ENCODE peak calls at places on chromosomes 2 and 18, in eight cellular contexts. Y is PC-9, P is SK-N-SH, K is OCI-LY7, Q is GM23248, W is MM.1S, F is GM23338, D is HCT116. S is an unnamed sample. For H3K9me2, the result is how much of the 10 kb centered on the place peaks cover.

GRCh38 chr18:21241224-21242131 is 554 bp upstream of the GREB1L start:
- DNase-seq in Y (peak), P (peak), K (no peak), Q (peak), W (no peak), F (peak), D (no peak), S (peak)

GRCh38 chr18:10006261-10006903 is 92.6 kb downstream of the VAPA start:
- DNase-seq in Y (no peak), P (peak), K (peak), Q (peak), W (no peak), F (no peak), D (no peak), S (peak)

GRCh38 chr2:47724221-47724981 is 58.5 kb upstream of the MSH6 start:
- DNase-seq in Y (no peak), P (no peak), K (peak), Q (peak), W (no peak), F (no peak), D (no peak), S (no peak)

GRCh38 chr18:56076735-56077134 is 488.7 kb upstream of the TCF4 start:
- DNase-seq in Y (no peak), P (no peak), K (no peak), Q (no peak), W (no peak), F (no peak), D (no peak), S (no peak)

GRCh38 chr2:113105047-113105446 is 22.4 kb upstream of the IL1RN start:
- DNase-seq in Y (no peak), P (no peak), K (no peak), Q (peak), W (no peak), F (no peak), D (no peak), S (no peak)

GRCh38 chr2:172116107-172116506 is 13.4 kb upstream of the DLX2 start:
- DNase-seq in Y (no peak), P (no peak), K (no peak), Q (no peak), W (no peak), F (no peak), D (no peak), S (no peak)

GRCh38 chr2:165840333-165840958 is 46.4 kb upstream of the GALNT3 start:
- DNase-seq in Y (no peak), P (no peak), K (no peak), Q (no peak), W (no peak), F (no peak), D (no peak), S (no peak)

GRCh38 chr2:29430382-29431112 is 315.3 kb downstream of the CLIP4 start:
- DNase-seq in Y (no peak), P (peak), K (no peak), Q (no peak), W (no peak), F (no peak), D (no peak), S (no peak)

GRCh38 chr18:59386909-59387515 is 27.9 kb upstream of the LMAN1 start:
- DNase-seq in Y (no peak), P (no peak), K (no peak), Q (no peak), W (no peak), F (peak), D (no peak), S (no peak)

GRCh38 chr2:11866358-11867335 is 120.2 kb downstream of the LPIN1 start:
- DNase-seq in Y (no peak), P (no peak), K (no peak), Q (no peak), W (no peak), F (no peak), D (no peak), S (no peak)

GRCh38 chr2:96963316-96963715 is 23.1 kb downstream of the FAM178B start:
- DNase-seq in Y (no peak), P (no peak), K (no peak), Q (no peak), W (no peak), F (no peak), D (no peak), S (no peak)

GRCh38 chr2:43020990-43021677 is 205.3 kb downstream of the ZFP36L2 start:
- DNase-seq in Y (no peak), P (no peak), K (no peak), Q (no peak), W (no peak), F (no peak), D (no peak), S (no peak)
- H3K9me2 ChIP-seq in Y (under half), P (under half), K (under half), Q (under half), W (under half), F (under half), D (under half), S (under half)

GRCh38 chr2:218859556-218859993 is at the start of gene WNT6:
- DNase-seq in Y (peak), P (peak), K (no peak), Q (peak), W (no peak), F (peak), D (no peak), S (no peak)
- H3K4me3 ChIP-seq in Y (peak), P (peak), K (peak), Q (no peak), W (no peak), F (peak), D (peak), S (no peak)

GRCh38 chr18:40102903-40103302 is 1852.1 kb upstream of the PIK3C3 start:
- DNase-seq in Y (no peak), P (no peak), K (no peak), Q (no peak), W (no peak), F (no peak), D (no peak), S (no peak)
- H3K9me2 ChIP-seq in Y (under half), P (under half), K (under half), Q (under half), W (under half), F (under half), D (under half), S (under half)

GRCh38 chr2:73827660-73828388 is 937 bp upstream of the STAMBP start:
- DNase-seq in Y (no peak), P (no peak), K (peak), Q (no peak), W (no peak), F (no peak), D (no peak), S (no peak)
- H3K4me3 ChIP-seq in Y (peak), P (peak), K (peak), Q (peak), W (peak), F (peak), D (peak), S (no peak)

GRCh38 chr2:121368841-121369240 is 83.8 kb upstream of the TFCP2L1 start:
- DNase-seq in Y (no peak), P (no peak), K (no peak), Q (peak), W (no peak), F (no peak), D (no peak), S (no peak)

GRCh38 chr2:121368155-121368554 is 83.2 kb upstream of the TFCP2L1 start:
- DNase-seq in Y (no peak), P (no peak), K (no peak), Q (no peak), W (no peak), F (no peak), D (no peak), S (no peak)

GRCh38 chr2:121375621-121376159 is 90.7 kb upstream of the TFCP2L1 start:
- DNase-seq in Y (no peak), P (no peak), K (no peak), Q (no peak), W (no peak), F (no peak), D (no peak), S (no peak)

GRCh38 chr2:121372756-121373353 is 87.9 kb upstream of the TFCP2L1 start:
- DNase-seq in Y (no peak), P (no peak), K (no peak), Q (no peak), W (no peak), F (no peak), D (no peak), S (no peak)

GRCh38 chr2:121372082-121372481 is 87.1 kb upstream of the TFCP2L1 start:
- DNase-seq in Y (no peak), P (no peak), K (no peak), Q (no peak), W (no peak), F (no peak), D (no peak), S (no peak)
- H3K9me2 ChIP-seq in Y (under half), P (under half), K (under half), Q (under half), W (under half), F (under half), D (under half), S (under half)

GRCh38 chr2:207621640-207622039 is 3.6 kb downstream of the METTL21A start:
- DNase-seq in Y (no peak), P (no peak), K (no peak), Q (no peak), W (no peak), F (no peak), D (no peak), S (no peak)

GRCh38 chr2:207616185-207616584 is 9.0 kb downstream of the METTL21A start:
- DNase-seq in Y (no peak), P (no peak), K (no peak), Q (peak), W (no peak), F (no peak), D (no peak), S (peak)

GRCh38 chr2:207619764-207620203 is 5.4 kb downstream of the METTL21A start:
- DNase-seq in Y (no peak), P (no peak), K (peak), Q (no peak), W (no peak), F (no peak), D (no peak), S (no peak)

GRCh38 chr2:207614824-207615223 is 10.4 kb downstream of the METTL21A start:
- DNase-seq in Y (no peak), P (no peak), K (no peak), Q (no peak), W (no peak), F (no peak), D (no peak), S (no peak)

GRCh38 chr2:207617011-207617671 is 8.1 kb downstream of the METTL21A start:
- DNase-seq in Y (peak), P (no peak), K (no peak), Q (peak), W (no peak), F (peak), D (peak), S (peak)
- H3K4me3 ChIP-seq in Y (no peak), P (no peak), K (no peak), Q (peak), W (no peak), F (no peak), D (peak), S (no peak)

GRCh38 chr18:31891566-31891965 is 51.4 kb downstream of the TRAPPC8 start:
- DNase-seq in Y (no peak), P (no peak), K (no peak), Q (no peak), W (no peak), F (no peak), D (no peak), S (no peak)

GRCh38 chr18:31892936-31893335 is 50.0 kb downstream of the TRAPPC8 start:
- DNase-seq in Y (no peak), P (no peak), K (no peak), Q (no peak), W (no peak), F (no peak), D (no peak), S (no peak)
- H3K9me2 ChIP-seq in Y (under half), P (under half), K (under half), Q (under half), W (under half), F (under half), D (under half), S (under half)

S was measured in hepatocyte.